ENCODE peak calls at places on chromosome 13, in five cellular contexts. R is sigmoid colon; J is heart right ventricle; U is neural progenitor cell; D is effector memory CD4-positive, alpha-beta T cell. L is an unnamed sample. For H3K4me1, the result is how much of the 10 kb centered on the place peaks cover.

GRCh38 chr13:66461021-66461420 is 769.1 kb downstream of the PCDH9 start:
- DNase-seq in R (no peak), J (no peak), U (no peak), D (no peak), L (no peak)

GRCh38 chr13:73040479-73040878 is 18.3 kb upstream of the KLF5 start:
- DNase-seq in R (no peak), J (no peak), U (no peak), D (no peak), L (no peak)

GRCh38 chr13:106651442-106651841 is 83.5 kb upstream of the ARGLU1 start:
- DNase-seq in R (no peak), J (no peak), U (no peak), D (no peak), L (no peak)

GRCh38 chr13:32426981-32427851 is 714 bp downstream of the N4BP2L1 start:
- DNase-seq in R (peak), J (peak), U (peak), D (peak), L (peak)

GRCh38 chr13:80336335-80336734 is 4.6 kb downstream of the SPRY2 start:
- DNase-seq in R (no peak), J (no peak), U (no peak), D (no peak), L (no peak)

GRCh38 chr13:23966691-23967615 is 69.7 kb upstream of the C1QTNF9B start:
- DNase-seq in R (no peak), J (no peak), U (no peak), D (no peak), L (no peak)

GRCh38 chr13:75830842-75831241 is 194.7 kb downstream of the LMO7 start:
- DNase-seq in R (no peak), J (no peak), U (no peak), D (no peak), L (no peak)

GRCh38 chr13:114108141-114108761 is 24.2 kb downstream of the RASA3 start:
- DNase-seq in R (peak), J (no peak), U (no peak), D (no peak), L (no peak)

GRCh38 chr13:100490692-100491091 is 97.9 kb downstream of the GGACT start:
- DNase-seq in R (no peak), J (no peak), U (peak), D (no peak), L (no peak)

GRCh38 chr13:64688893-64689677 is 2541.1 kb downstream of the PCDH9 start:
- DNase-seq in R (no peak), J (no peak), U (no peak), D (no peak), L (no peak)

GRCh38 chr13:44557986-44558385 is 18.1 kb downstream of the TSC22D1 start:
- DNase-seq in R (no peak), J (no peak), U (no peak), D (no peak), L (peak)

GRCh38 chr13:101949681-101950080 is 452.2 kb downstream of the FGF14 start:
- DNase-seq in R (no peak), J (no peak), U (no peak), D (no peak), L (no peak)

GRCh38 chr13:30735025-30735967 is at the start of gene ALOX5AP:
- DNase-seq in R (no peak), J (no peak), U (no peak), D (no peak), L (no peak)

GRCh38 chr13:44280461-44280860 is 93.2 kb upstream of the SERP2 start:
- DNase-seq in R (no peak), J (no peak), U (no peak), D (no peak), L (no peak)

GRCh38 chr13:35499131-35500051 is 22.9 kb upstream of the MAB21L1 start:
- DNase-seq in R (no peak), J (no peak), U (peak), D (no peak), L (peak)

GRCh38 chr13:59570204-59570603 is 593.5 kb downstream of the DIAPH3 start:
- DNase-seq in R (no peak), J (no peak), U (no peak), D (no peak), L (no peak)

GRCh38 chr13:102580552-102581169 is 16.1 kb upstream of the TPP2 start:
- DNase-seq in R (no peak), J (peak), U (peak), D (no peak), L (peak)

GRCh38 chr13:32984857-32985626 is 31.2 kb upstream of the KL start:
- DNase-seq in R (peak), J (no peak), U (no peak), D (no peak), L (no peak)

GRCh38 chr13:26968431-26969335 is 202.9 kb downstream of the USP12 start:
- DNase-seq in R (peak), J (no peak), U (no peak), D (no peak), L (no peak)

GRCh38 chr13:84279166-84279565 is 396.9 kb upstream of the SLITRK1 start:
- DNase-seq in R (no peak), J (no peak), U (no peak), D (no peak), L (no peak)

GRCh38 chr13:53001444-53001843 is 27.2 kb upstream of the OLFM4 start:
- DNase-seq in R (no peak), J (no peak), U (no peak), D (no peak), L (no peak)

GRCh38 chr13:21673592-21674270 is 2.9 kb downstream of the FGF9 start:
- DNase-seq in R (peak), J (no peak), U (peak), D (peak), L (peak)

GRCh38 chr13:24124789-24125476 is 35.6 kb upstream of the SPATA13 start:
- DNase-seq in R (no peak), J (peak), U (peak), D (no peak), L (no peak)

GRCh38 chr13:31110617-31111016 is 51.1 kb downstream of the HSPH1 start:
- DNase-seq in R (no peak), J (no peak), U (no peak), D (no peak), L (no peak)

GRCh38 chr13:40910324-40911050 is 108.6 kb downstream of the ELF1 start:
- DNase-seq in R (no peak), J (no peak), U (no peak), D (no peak), L (no peak)

GRCh38 chr13:77565635-77566034 is 30.1 kb downstream of the SCEL start:
- DNase-seq in R (no peak), J (no peak), U (peak), D (no peak), L (no peak)

GRCh38 chr13:52428295-52428694 is 22.1 kb downstream of the VPS36 start:
- DNase-seq in R (no peak), J (peak), U (no peak), D (no peak), L (no peak)

GRCh38 chr13:30805132-30805537 is 69.8 kb downstream of the ALOX5AP start:
- DNase-seq in R (peak), J (no peak), U (no peak), D (no peak), L (no peak)

GRCh38 chr13:59746291-59746962 is 417.3 kb downstream of the DIAPH3 start:
- DNase-seq in R (no peak), J (no peak), U (no peak), D (no peak), L (no peak)

GRCh38 chr13:113650275-113650674 is 7.7 kb downstream of the ATP4B start:
- DNase-seq in R (peak), J (no peak), U (no peak), D (no peak), L (no peak)

GRCh38 chr13:25848822-25849740 is 202.7 kb downstream of the SHISA2 start:
- DNase-seq in R (no peak), J (no peak), U (peak), D (no peak), L (no peak)

GRCh38 chr13:99295488-99296252 is 11.5 kb downstream of the GPR183 start:
- DNase-seq in R (no peak), J (no peak), U (no peak), D (no peak), L (no peak)

GRCh38 chr13:41463823-41464602 is 6.7 kb downstream of the RGCC start:
- DNase-seq in R (no peak), J (no peak), U (no peak), D (no peak), L (no peak)

DNA sequence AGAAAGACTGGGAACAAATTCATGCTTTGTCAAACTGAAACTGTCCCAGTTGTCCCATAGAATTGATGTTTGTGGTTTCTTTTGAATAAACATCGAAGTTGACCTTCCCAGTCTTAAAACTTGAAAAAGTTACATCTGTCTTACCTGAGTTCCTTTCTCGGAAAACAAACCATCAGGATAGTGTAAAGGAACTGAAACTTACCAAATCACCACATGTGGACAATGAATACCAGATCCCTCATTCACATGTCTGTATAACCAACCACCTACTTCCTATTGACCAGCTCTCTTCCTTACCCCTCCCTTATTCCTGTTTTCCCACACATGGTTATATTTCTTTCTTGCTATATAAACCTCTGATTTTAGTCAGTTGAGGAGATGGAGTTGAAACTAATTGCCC is 791.7 kb upstream of the PCDH20 start:
- DNase-seq in R (no peak), J (no peak), U (no peak), D (no peak), L (no peak)
- H3K4me3 ChIP-seq in R (no peak), J (no peak), U (no peak), D (no peak), L (no peak)

GRCh38 chr13:47064381-47064780 is 167.5 kb upstream of the HTR2A start:
- DNase-seq in R (no peak), J (no peak), U (no peak), D (no peak), L (no peak)
- H3K4me1 ChIP-seq in R (under half), J (under half), U (under half), D (under half), L (under half)

DNA sequence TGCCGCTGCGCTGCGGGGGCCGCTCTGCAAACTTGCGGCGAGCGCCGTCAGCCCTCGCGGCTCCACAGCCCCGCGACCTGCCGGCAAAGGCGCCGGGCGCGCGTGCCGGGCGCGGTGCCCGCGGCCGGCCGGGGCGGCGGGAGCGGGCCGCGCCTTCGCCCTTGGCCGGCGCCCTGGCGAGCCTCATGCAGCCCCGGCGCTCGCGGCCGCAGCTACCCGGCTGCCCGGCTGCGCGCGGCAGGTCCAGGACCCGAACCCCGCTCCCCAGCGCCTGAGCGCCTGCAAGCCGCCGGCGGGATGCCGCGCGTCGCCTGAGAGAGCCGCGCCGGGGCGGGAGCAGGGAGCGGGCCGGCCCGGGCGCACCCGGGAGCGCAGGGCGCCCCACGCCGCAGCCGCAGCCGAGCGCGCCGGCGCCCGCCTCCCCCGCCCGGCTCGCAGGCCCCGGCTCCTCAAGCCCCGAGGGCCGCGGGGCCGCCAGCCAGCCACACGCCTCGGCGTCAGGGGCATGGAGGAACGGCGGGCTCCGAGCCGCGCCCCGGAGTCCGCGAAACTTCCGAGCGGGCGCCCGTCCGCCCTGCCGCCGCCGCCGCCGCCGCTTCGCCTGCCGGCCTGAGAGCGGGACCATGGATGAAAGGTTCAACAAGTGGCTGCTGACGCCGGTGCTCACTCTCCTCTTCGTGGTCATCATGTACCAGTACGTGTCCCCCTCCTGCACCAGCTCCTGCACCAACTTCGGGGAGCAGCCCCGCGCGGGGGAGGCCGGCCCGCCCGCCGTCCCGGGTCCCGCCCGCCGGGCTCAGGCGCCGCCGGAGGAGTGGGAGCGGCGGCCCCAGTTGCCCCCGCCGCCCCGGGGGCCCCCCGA is 564 bp downstream of the HS6ST3 start:
- DNase-seq in R (no peak), J (no peak), U (peak), D (no peak), L (peak)
- H3K4me3 ChIP-seq in R (peak), J (no peak), U (peak), D (no peak), L (peak)

GRCh38 chr13:71760226-71760591 is 106.8 kb downstream of the DACH1 start:
- DNase-seq in R (no peak), J (no peak), U (no peak), D (no peak), L (no peak)

GRCh38 chr13:71754407-71754974 is 112.5 kb downstream of the DACH1 start:
- DNase-seq in R (no peak), J (peak), U (no peak), D (no peak), L (no peak)

GRCh38 chr13:71758823-71759222 is 108.2 kb downstream of the DACH1 start:
- DNase-seq in R (no peak), J (no peak), U (no peak), D (no peak), L (peak)

DNA sequence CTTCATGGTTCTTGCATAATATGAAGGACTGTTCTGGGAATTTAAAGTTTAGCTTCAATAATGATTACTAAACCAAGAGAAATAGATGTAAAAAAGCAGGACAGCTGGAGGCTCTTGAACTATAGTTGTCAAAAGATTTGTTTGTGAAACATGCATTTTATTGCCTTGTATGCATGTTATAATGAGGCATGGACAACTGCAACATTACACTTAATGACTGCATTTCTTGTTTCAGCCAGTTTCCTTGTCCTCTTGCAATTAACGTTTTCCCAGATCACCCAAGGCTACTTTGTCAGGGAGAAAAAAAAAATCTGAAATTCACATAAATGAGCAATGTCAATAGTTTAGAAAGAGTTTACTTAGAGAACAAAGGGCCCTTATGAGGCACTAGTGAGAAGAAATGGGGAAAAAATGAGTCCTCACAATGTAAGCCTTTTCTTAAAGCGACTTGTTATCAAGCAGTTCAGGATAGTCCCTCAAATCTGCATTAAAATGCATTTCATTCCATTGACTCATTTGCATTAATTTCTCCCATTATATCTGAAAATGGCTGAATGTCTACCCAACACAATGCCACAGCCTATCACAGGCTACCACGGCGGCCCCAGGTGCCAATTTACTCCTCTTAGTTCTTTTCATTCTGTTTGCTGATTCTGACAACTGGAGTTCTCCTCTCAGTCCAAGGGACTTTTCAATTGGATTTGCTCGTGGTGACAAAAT is 107.3 kb downstream of the DACH1 start:
- DNase-seq in R (no peak), J (no peak), U (peak), D (no peak), L (peak)
- H3K4me1 ChIP-seq in R (under half), J (under half), U (under half), D (under half), L (under half)

GRCh38 chr13:28569886-28570285 is 75.0 kb upstream of the FLT1 start:
- DNase-seq in R (no peak), J (no peak), U (no peak), D (no peak), L (no peak)
- H3K4me3 ChIP-seq in R (no peak), J (no peak), U (no peak), D (no peak), L (no peak)

GRCh38 chr13:110305544-110305943 is 1.4 kb downstream of the COL4A1 start:
- DNase-seq in R (no peak), J (no peak), U (no peak), D (no peak), L (no peak)
- H3K4me1 ChIP-seq in R (under half), J (half or more), U (under half), D (under half), L (under half)

GRCh38 chr13:51151463-51151862 is 40.4 kb upstream of the C13orf42 start:
- DNase-seq in R (no peak), J (no peak), U (no peak), D (no peak), L (no peak)
- H3K4me3 ChIP-seq in R (no peak), J (no peak), U (no peak), D (no peak), L (no peak)